ENCODE peak calls at places on chromosomes 1 and 21, in six cellular contexts. G is nucleus accumbens; U is lung microvascular endothelial cell; N is activated naive CD8-positive, alpha-beta T cell treated with anti-CD3 and anti-CD28 coated beads, Interleukin-2, amount 50 U/mL, for 24 hours; Y is non-pigmented ciliary epithelial cell; K is H54. B is an unnamed sample.

GRCh38 chr1:43786975-43787374 is 79.6 kb downstream of the ST3GAL3 start:
- DNase-seq in G (no peak), U (peak; percentile 81), N (no peak), Y (no peak), K (no peak), B (peak; percentile 86)

GRCh38 chr1:229759037-229759435 is 133.0 kb downstream of the URB2 start:
- DNase-seq in G (no peak), U (peak; percentile 9), N (no peak), Y (peak; percentile 47), K (no peak), B (no peak)

GRCh38 chr21:14752006-14752909 is 206.1 kb upstream of the SAMSN1 start:
- DNase-seq in G (no peak), U (no peak), N (no peak), Y (no peak), K (no peak), B (no peak)

GRCh38 chr1:209651148-209651547 is 1.1 kb downstream of the LAMB3 start:
- DNase-seq in G (no peak), U (peak; percentile 89), N (peak; percentile 73), Y (no peak), K (no peak), B (peak; percentile 77)

GRCh38 chr1:159862031-159862430 is 426 bp downstream of the VSIG8 start:
- DNase-seq in G (no peak), U (no peak), N (no peak), Y (no peak), K (no peak), B (no peak)

GRCh38 chr1:99919221-99919620 is 50.6 kb upstream of the SLC35A3 start:
- DNase-seq in G (no peak), U (no peak), N (no peak), Y (no peak), K (no peak), B (no peak)

GRCh38 chr1:51518033-51518729 is 885 bp downstream of the EPS15 start:
- DNase-seq in G (no peak), U (peak; percentile 39), N (peak; percentile 37), Y (no peak), K (peak; percentile 47), B (peak; percentile 57)

GRCh38 chr1:246338546-246338945 is 168.5 kb downstream of the SMYD3 start:
- DNase-seq in G (no peak), U (no peak), N (no peak), Y (no peak), K (no peak), B (no peak)

GRCh38 chr1:222257024-222257423 is 290.9 kb downstream of the HHIPL2 start:
- DNase-seq in G (no peak), U (no peak), N (no peak), Y (no peak), K (no peak), B (no peak)

GRCh38 chr21:43779660-43780059 is 3.6 kb upstream of the CSTB start:
- DNase-seq in G (no peak), U (no peak), N (no peak), Y (no peak), K (no peak), B (no peak)

GRCh38 chr1:109275706-109276345 is 7.1 kb downstream of the PSRC1 start:
- DNase-seq in G (no peak), U (no peak), N (no peak), Y (no peak), K (no peak), B (no peak)

GRCh38 chr1:158180741-158181576 is at the start of gene CD1D:
- DNase-seq in G (no peak), U (peak; percentile 1), N (peak; percentile 11), Y (no peak), K (no peak), B (no peak)

GRCh38 chr1:112637257-112638108 is 17.9 kb downstream of the CAPZA1 start:
- DNase-seq in G (no peak), U (peak; percentile 14), N (no peak), Y (no peak), K (no peak), B (no peak)

GRCh38 chr1:209743145-209743482 is 12.7 kb upstream of the TRAF3IP3 start:
- DNase-seq in G (no peak), U (peak; percentile 31), N (no peak), Y (peak; percentile 20), K (no peak), B (no peak)

GRCh38 chr1:17866451-17867029 is 111.4 kb downstream of the ACTL8 start:
- DNase-seq in G (no peak), U (no peak), N (no peak), Y (peak; percentile 79), K (peak; percentile 62), B (no peak)

GRCh38 chr1:234111458-234112142 is 207.1 kb downstream of the SLC35F3 start:
- DNase-seq in G (no peak), U (peak; percentile 31), N (no peak), Y (no peak), K (no peak), B (no peak)

GRCh38 chr1:234497589-234497988 is 18.6 kb upstream of the TARBP1 start:
- DNase-seq in G (no peak), U (no peak), N (no peak), Y (no peak), K (no peak), B (no peak)

GRCh38 chr1:203085528-203086406 is at the start of gene MYOG:
- DNase-seq in G (no peak), U (no peak), N (no peak), Y (no peak), K (no peak), B (no peak)

GRCh38 chr1:58823481-58824010 is 39.7 kb upstream of the JUN start:
- DNase-seq in G (no peak), U (peak; percentile 92), N (no peak), Y (no peak), K (peak; percentile 25), B (peak; percentile 81)

GRCh38 chr21:31780944-31781343 is 49.0 kb upstream of the SCAF4 start:
- DNase-seq in G (no peak), U (no peak), N (no peak), Y (no peak), K (no peak), B (no peak)

GRCh38 chr1:202405928-202406327 is 57.4 kb downstream of the PPP1R12B start:
- DNase-seq in G (no peak), U (no peak), N (no peak), Y (no peak), K (no peak), B (no peak)

GRCh38 chr1:43317817-43318471 is 17.2 kb downstream of the TIE1 start:
- DNase-seq in G (peak; percentile 25), U (no peak), N (no peak), Y (no peak), K (no peak), B (no peak)

GRCh38 chr1:182120411-182121258 is 59.1 kb upstream of the ZNF648 start:
- DNase-seq in G (peak; percentile 80), U (no peak), N (no peak), Y (no peak), K (no peak), B (no peak)

GRCh38 chr1:230303822-230304221 is 122.3 kb downstream of the PGBD5 start:
- DNase-seq in G (no peak), U (peak; percentile 48), N (no peak), Y (peak; percentile 40), K (no peak), B (peak; percentile 59)

GRCh38 chr1:14745321-14745720 is 146.8 kb downstream of the KAZN start:
- DNase-seq in G (no peak), U (no peak), N (no peak), Y (no peak), K (no peak), B (no peak)

GRCh38 chr1:111116496-111116895 is 23.4 kb downstream of the DRAM2 start:
- DNase-seq in G (no peak), U (no peak), N (no peak), Y (no peak), K (no peak), B (no peak)

GRCh38 chr21:45119812-45120211 is 45.4 kb downstream of the ADARB1 start:
- DNase-seq in G (no peak), U (no peak), N (no peak), Y (no peak), K (no peak), B (no peak)

GRCh38 chr1:51520700-51521248 is 1.7 kb upstream of the EPS15 start:
- DNase-seq in G (no peak), U (peak; percentile 43), N (no peak), Y (no peak), K (no peak), B (peak; percentile 47)

GRCh38 chr1:60664079-60664478 is 418.3 kb upstream of the NFIA start:
- DNase-seq in G (no peak), U (no peak), N (no peak), Y (no peak), K (no peak), B (no peak)

GRCh38 chr1:176903474-176903873 is 261.0 kb downstream of the ASTN1 start:
- DNase-seq in G (no peak), U (peak; percentile 7), N (no peak), Y (peak; percentile 59), K (no peak), B (no peak)

GRCh38 chr1:24888061-24888970 is 41.8 kb downstream of the RUNX3 start:
- DNase-seq in G (no peak), U (no peak), N (no peak), Y (no peak), K (no peak), B (no peak)

GRCh38 chr1:199550384-199551067 is 477.0 kb upstream of the NR5A2 start:
- DNase-seq in G (no peak), U (no peak), N (no peak), Y (no peak), K (no peak), B (peak; percentile 23)

GRCh38 chr1:32014199-32014936 is 700 bp downstream of the KHDRBS1 start:
- DNase-seq in G (no peak), U (peak; percentile 57), N (peak; percentile 38), Y (no peak), K (peak; percentile 30), B (peak; percentile 62)

GRCh38 chr1:201917362-201918033 is 28.8 kb downstream of the SHISA4 start:
- DNase-seq in G (no peak), U (peak; percentile 82), N (no peak), Y (peak; percentile 63), K (no peak), B (peak; percentile 80)

GRCh38 chr1:183967914-183968313 is 69.6 kb downstream of the COLGALT2 start:
- DNase-seq in G (no peak), U (no peak), N (no peak), Y (no peak), K (no peak), B (no peak)

GRCh38 chr1:168821434-168821833 is 92.4 kb upstream of the DPT start:
- DNase-seq in G (no peak), U (no peak), N (peak; percentile 33), Y (no peak), K (no peak), B (no peak)